ENCODE peak calls at places on chromosomes 12 and 14, in seven cellular contexts. X, R, A, B, N, Z and S are unnamed samples. For H3K9me3, the result is how much of the 10 kb centered on the place peaks cover.

GRCh38 chr12:1936406-1937320 is 18.2 kb upstream of the CACNA2D4 start:
- DNase-seq in X (no peak), R (peak), A (no peak), B (peak), N (peak), Z (peak), S (peak)

GRCh38 chr14:53368714-53369191 is 215.6 kb upstream of the DDHD1 start:
- DNase-seq in X (no peak), R (no peak), A (no peak), B (no peak), N (no peak), Z (peak), S (no peak)

GRCh38 chr12:123761841-123762714 is at the start of gene DNAH10:
- DNase-seq in X (no peak), R (peak), A (peak), B (peak), N (no peak), Z (no peak), S (peak)

GRCh38 chr14:22505309-22505708 is 83.7 kb downstream of the DAD1 start:
- DNase-seq in X (no peak), R (no peak), A (no peak), B (no peak), N (no peak), Z (no peak), S (no peak)

GRCh38 chr12:93778306-93778705 is 101.1 kb downstream of the CRADD start:
- DNase-seq in X (no peak), R (no peak), A (no peak), B (no peak), N (peak), Z (peak), S (peak)

GRCh38 chr14:105700622-105701288 is 174.4 kb downstream of the TMEM121 start:
- DNase-seq in X (no peak), R (no peak), A (no peak), B (no peak), N (no peak), Z (no peak), S (no peak)

GRCh38 chr14:106308839-106309389 is 782.5 kb downstream of the TMEM121 start:
- DNase-seq in X (no peak), R (peak), A (peak), B (peak), N (no peak), Z (no peak), S (no peak)

GRCh38 chr14:70665448-70666363 is 24.0 kb downstream of the TTC9 start:
- DNase-seq in X (no peak), R (peak), A (peak), B (peak), N (no peak), Z (no peak), S (peak)

GRCh38 chr14:106844608-106845285 is 1318.4 kb downstream of the TMEM121 start:
- DNase-seq in X (no peak), R (peak), A (no peak), B (peak), N (peak), Z (no peak), S (no peak)

GRCh38 chr14:59028476-59029202 is 159.8 kb upstream of the DAAM1 start:
- DNase-seq in X (no peak), R (peak), A (peak), B (peak), N (peak), Z (peak), S (peak)

GRCh38 chr12:67626156-67626555 is 22.4 kb upstream of the DYRK2 start:
- DNase-seq in X (no peak), R (no peak), A (no peak), B (no peak), N (no peak), Z (no peak), S (no peak)

GRCh38 chr14:53380041-53380440 is 226.9 kb upstream of the DDHD1 start:
- DNase-seq in X (no peak), R (no peak), A (no peak), B (no peak), N (no peak), Z (no peak), S (no peak)

GRCh38 chr12:116400671-116401357 is 123.3 kb upstream of the MED13L start:
- DNase-seq in X (no peak), R (no peak), A (no peak), B (no peak), N (no peak), Z (no peak), S (no peak)

GRCh38 chr12:116402163-116402939 is 124.9 kb upstream of the MED13L start:
- DNase-seq in X (no peak), R (no peak), A (no peak), B (no peak), N (no peak), Z (no peak), S (no peak)

GRCh38 chr12:116397148-116397547 is 119.7 kb upstream of the MED13L start:
- DNase-seq in X (no peak), R (no peak), A (no peak), B (no peak), N (no peak), Z (peak), S (no peak)

GRCh38 chr12:116398193-116398592 is 120.7 kb upstream of the MED13L start:
- DNase-seq in X (no peak), R (no peak), A (no peak), B (no peak), N (no peak), Z (no peak), S (no peak)

GRCh38 chr12:116399055-116399454 is 121.6 kb upstream of the MED13L start:
- DNase-seq in X (no peak), R (no peak), A (no peak), B (no peak), N (no peak), Z (no peak), S (no peak)
- H3K9me3 ChIP-seq in X (under half), R (under half), A (under half), B (under half), N (under half), Z (under half), S (under half)

GRCh38 chr12:12804011-12804410 is 9.1 kb upstream of the DDX47 start:
- DNase-seq in X (no peak), R (no peak), A (no peak), B (peak), N (no peak), Z (peak), S (peak)
- H3K4me3 ChIP-seq in X (no peak), R (no peak), A (no peak), B (no peak), N (no peak), Z (no peak), S (no peak)

DNA sequence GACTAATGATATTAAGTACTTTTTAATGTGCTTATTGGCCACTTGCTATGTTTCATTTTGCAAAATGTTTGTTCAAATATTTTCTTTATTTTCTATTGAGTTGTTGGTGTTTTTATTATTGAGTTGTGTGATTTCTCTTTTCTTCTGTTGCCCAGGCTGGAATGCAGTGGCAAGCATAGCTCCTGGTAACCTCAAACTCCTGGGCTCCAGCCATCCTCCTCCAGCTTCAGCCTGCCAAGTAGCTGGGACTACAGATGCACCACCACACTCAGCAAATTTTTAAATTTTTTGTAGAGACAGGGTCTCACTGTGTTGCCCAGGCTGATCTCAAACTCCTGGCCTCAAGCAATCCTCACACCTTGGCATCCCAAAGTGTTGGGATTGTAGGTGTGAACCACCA is 199.2 kb downstream of the NOVA1 start:
- DNase-seq in X (no peak), R (no peak), A (no peak), B (no peak), N (no peak), Z (no peak), S (no peak)
- H3K9me3 ChIP-seq in X (under half), R (under half), A (under half), B (under half), N (under half), Z (under half), S (under half)

DNA sequence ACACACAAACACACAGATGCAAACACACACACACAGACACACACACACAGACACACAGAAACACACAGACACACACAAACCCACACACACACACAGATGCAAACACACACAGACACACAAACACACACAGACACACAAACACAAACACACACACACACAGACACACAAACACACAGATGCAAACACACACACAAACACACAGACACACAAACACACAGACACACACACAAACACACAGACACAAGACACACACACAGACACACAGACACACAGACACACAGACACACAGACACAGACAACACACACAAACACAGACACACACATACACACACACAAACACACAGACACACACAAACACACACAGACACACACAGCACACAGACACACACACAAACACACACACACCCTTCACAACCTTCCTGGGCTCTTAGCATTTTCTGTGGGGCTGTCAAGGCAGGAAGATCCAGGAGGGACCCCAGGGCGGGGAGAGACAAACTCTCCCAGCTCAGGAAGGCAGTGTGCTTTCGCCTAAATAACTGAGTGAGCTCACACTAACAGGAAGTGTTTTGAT is 24.2 kb upstream of the INF2 start:
- DNase-seq in X (no peak), R (no peak), A (no peak), B (no peak), N (no peak), Z (peak), S (no peak)
- H3K4me3 ChIP-seq in X (no peak), R (no peak), A (no peak), B (no peak), N (no peak), Z (no peak), S (no peak)

DNA sequence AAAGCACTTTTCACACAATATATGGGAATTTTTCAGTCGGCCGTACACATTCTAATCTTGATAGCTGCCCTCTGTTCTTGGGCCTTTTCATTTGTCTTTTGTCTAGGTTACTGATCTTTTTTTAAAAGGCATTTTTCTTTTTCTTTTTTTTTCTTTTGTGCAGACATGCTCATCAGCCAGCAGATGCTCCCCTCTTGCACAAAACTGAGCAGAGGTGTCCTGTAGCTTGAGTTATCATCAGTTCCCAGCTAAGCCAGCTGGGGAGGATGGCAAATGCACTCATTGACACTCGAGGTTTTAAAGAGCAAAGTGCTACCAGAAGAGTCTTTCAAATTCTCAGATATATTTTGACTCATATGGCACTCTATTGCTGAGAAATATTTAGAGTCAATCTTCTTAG is 913.9 kb upstream of the SEL1L start:
- DNase-seq in X (no peak), R (no peak), A (peak), B (no peak), N (no peak), Z (no peak), S (no peak)
- H3K9me3 ChIP-seq in X (under half), R (under half), A (under half), B (under half), N (under half), Z (under half), S (under half)